ENCODE peak calls at places on chromosome 16, in six cellular contexts. N is retina, U is EL, Y is iPS DF 19.7, G is amniotic stem cell, S is heart left ventricle. K is an unnamed sample.

GRCh38 chr16:68676113-68676860 is 31.2 kb downstream of the CDH3 start:
- DNase-seq in Y (no peak), S (no peak), U (no peak), G (no peak), N (no peak), K (no peak)

GRCh38 chr16:26569793-26570192 is 496.9 kb upstream of the C16orf82 start:
- DNase-seq in S (no peak), Y (peak; percentile 40), U (no peak), N (peak; percentile 29), G (no peak), K (no peak)

GRCh38 chr16:64375386-64375980 is 746.4 kb downstream of the CDH11 start:
- DNase-seq in U (no peak), N (no peak), Y (no peak), S (no peak), G (no peak), K (no peak)

GRCh38 chr16:31186176-31186575 is 6.2 kb downstream of the FUS start:
- DNase-seq in G (no peak), U (no peak), Y (no peak), S (no peak), N (no peak), K (no peak)

GRCh38 chr16:77212736-77213541 is 13.7 kb downstream of the SYCE1L start:
- DNase-seq in N (peak; percentile 91), G (no peak), Y (no peak), S (peak; percentile 51), U (peak; percentile 24), K (no peak)

GRCh38 chr16:4519274-4520058 is 19.1 kb downstream of the CDIP1 start:
- DNase-seq in N (no peak), G (no peak), U (no peak), S (no peak), Y (no peak), K (no peak)

GRCh38 chr16:83125999-83126568 is 499.3 kb downstream of the CDH13 start:
- DNase-seq in S (no peak), N (no peak), Y (no peak), G (no peak), U (no peak), K (no peak)

GRCh38 chr16:47713225-47713595 is 252.1 kb downstream of the PHKB start:
- DNase-seq in U (peak; percentile 76), G (no peak), Y (no peak), N (no peak), S (no peak), K (peak; percentile 47)

GRCh38 chr16:57260294-57260929 is 15.4 kb downstream of the ARL2BP start:
- DNase-seq in Y (peak; percentile 74), N (peak; percentile 29), U (peak; percentile 66), G (no peak), S (peak; percentile 28), K (peak; percentile 71)

GRCh38 chr16:79628501-79628975 is 28.0 kb upstream of the MAF start:
- DNase-seq in G (no peak), N (no peak), U (peak; percentile 25), S (no peak), Y (no peak), K (peak; percentile 90)

GRCh38 chr16:1159973-1160772 is 7.3 kb downstream of the CACNA1H start:
- DNase-seq in Y (no peak), U (no peak), S (peak; percentile 43), G (no peak), N (peak; percentile 78), K (no peak)

GRCh38 chr16:81633147-81633619 is 145.9 kb upstream of the PLCG2 start:
- DNase-seq in G (no peak), N (no peak), U (no peak), S (no peak), Y (no peak), K (no peak)

GRCh38 chr16:1105888-1106620 is 10.0 kb upstream of the C1QTNF8 start:
- DNase-seq in Y (peak; percentile 20), N (peak; percentile 85), U (peak; percentile 55), G (peak; percentile 40), S (peak; percentile 60), K (no peak)

GRCh38 chr16:68948230-68948910 is 105.0 kb downstream of the TANGO6 start:
- DNase-seq in G (no peak), Y (no peak), N (no peak), S (no peak), U (peak; percentile 4), K (no peak)

GRCh38 chr16:74999683-75000480 is 1.1 kb downstream of the ZNRF1 start:
- DNase-seq in Y (no peak), U (peak; percentile 58), N (peak; percentile 73), G (no peak), S (peak; percentile 45), K (no peak)

GRCh38 chr16:1192384-1193073 is 32.5 kb downstream of the TPSG1 start:
- DNase-seq in U (no peak), S (no peak), Y (no peak), G (no peak), N (no peak), K (no peak)

GRCh38 chr16:71421911-71422310 is 19.9 kb downstream of the TLE7 start:
- DNase-seq in N (no peak), Y (no peak), U (peak; percentile 18), S (no peak), G (no peak), K (no peak)

GRCh38 chr16:83994087-83994486 is 26.0 kb downstream of the NECAB2 start:
- DNase-seq in U (peak; percentile 86), Y (no peak), S (no peak), N (no peak), G (peak; percentile 4), K (peak; percentile 80)

GRCh38 chr16:31010943-31011342 is 505 bp upstream of the STX1B start:
- DNase-seq in N (peak; percentile 59), S (no peak), U (no peak), Y (no peak), G (no peak), K (no peak)

GRCh38 chr16:88681709-88682451 is 4.4 kb downstream of the SNAI3 start:
- DNase-seq in Y (no peak), S (peak; percentile 51), U (no peak), N (no peak), G (no peak), K (no peak)

GRCh38 chr16:24508614-24509013 is 30.8 kb upstream of the RBBP6 start:
- DNase-seq in N (no peak), G (peak; percentile 41), Y (no peak), S (no peak), U (peak; percentile 77), K (peak; percentile 12)

GRCh38 chr16:21598676-21599157 is 660 bp upstream of the METTL9 start:
- DNase-seq in G (no peak), N (no peak), S (no peak), Y (no peak), U (peak; percentile 15), K (no peak)

GRCh38 chr16:5604770-5605169 is 507.2 kb upstream of the EEF2KMT start:
- DNase-seq in Y (peak; percentile 17), G (no peak), U (no peak), N (no peak), S (no peak), K (no peak)

GRCh38 chr16:23119570-23119969 is 29.7 kb downstream of the USP31 start:
- DNase-seq in S (no peak), G (no peak), N (no peak), U (peak; percentile 23), Y (no peak), K (no peak)

GRCh38 chr16:83937267-83937666 is 15.8 kb upstream of the OSGIN1 start:
- DNase-seq in U (no peak), S (no peak), N (no peak), G (no peak), Y (no peak), K (no peak)

GRCh38 chr16:84782841-84783240 is 36.9 kb upstream of the CRISPLD2 start:
- DNase-seq in U (no peak), G (no peak), N (no peak), S (no peak), Y (no peak), K (no peak)

K was measured in kidney epithelial cell.